ENCODE peak calls at places on chromosomes 7 and 10, in four cellular contexts. S is PC-3, A is epithelial cell of proximal tubule, T is MM.1S. L is an unnamed sample.
A peak's percentile ranks its signal among the peaks of the same experiment; 100 is the strongest.

GRCh38 chr10:107708981-107709380 is 544.5 kb upstream of the SORCS1 start:
- DNase-seq in S (peak; percentile 57), A (no peak), T (no peak), L (no peak)

GRCh38 chr7:6628045-6628444 is 9.1 kb upstream of the ZNF316 start:
- DNase-seq in S (no peak), A (no peak), T (no peak), L (no peak)

GRCh38 chr7:23332881-23333612 is 33.9 kb downstream of the MALSU1 start:
- DNase-seq in S (peak; percentile 86), A (no peak), T (no peak), L (no peak)

GRCh38 chr7:110407706-110408105 is 683.2 kb upstream of the LRRN3 start:
- DNase-seq in S (peak; percentile 20), A (no peak), T (no peak), L (no peak)

GRCh38 chr10:98340946-98341345 is 73.0 kb upstream of the LOXL4 start:
- DNase-seq in S (no peak), A (no peak), T (peak; percentile 64), L (no peak)

GRCh38 chr7:78968951-78969350 is 484.5 kb downstream of the MAGI2 start:
- DNase-seq in S (no peak), A (no peak), T (no peak), L (no peak)

GRCh38 chr10:52950578-52950977 is 178.0 kb upstream of the MBL2 start:
- DNase-seq in S (peak; percentile 41), A (no peak), T (no peak), L (no peak)

GRCh38 chr10:132271458-132272011 is 36.2 kb downstream of the STK32C start:
- DNase-seq in S (no peak), A (no peak), T (no peak), L (no peak)

GRCh38 chr7:92461027-92462003 is 14.0 kb downstream of the GATAD1 start:
- DNase-seq in S (peak; percentile 61), A (peak; percentile 7), T (peak; percentile 39), L (no peak)

GRCh38 chr7:83677180-83677866 is 28.4 kb upstream of the SEMA3E start:
- DNase-seq in S (peak; percentile 98), A (peak; percentile 52), T (no peak), L (peak; percentile 91)

GRCh38 chr10:130719447-130719752 is 583.2 kb downstream of the GLRX3 start:
- DNase-seq in S (no peak), A (no peak), T (no peak), L (no peak)

GRCh38 chr10:116470768-116471415 is 43.2 kb downstream of the PNLIPRP3 start:
- DNase-seq in S (peak; percentile 45), A (no peak), T (peak; percentile 49), L (no peak)
- TF ChIP-seq CTCF in S (peak; percentile 55), A (peak; percentile 90), T (peak; percentile 70), L (peak; percentile 69)

GRCh38 chr7:50303082-50303893 is 1.2 kb upstream of the IKZF1 start:
- DNase-seq in S (no peak), A (no peak), T (no peak), L (no peak)
- H3K4me3 ChIP-seq in S (no peak overlapping the region), A (no peak overlapping the region), T (peak overlapping the region; percentile 42), L (no peak overlapping the region)

DNA sequence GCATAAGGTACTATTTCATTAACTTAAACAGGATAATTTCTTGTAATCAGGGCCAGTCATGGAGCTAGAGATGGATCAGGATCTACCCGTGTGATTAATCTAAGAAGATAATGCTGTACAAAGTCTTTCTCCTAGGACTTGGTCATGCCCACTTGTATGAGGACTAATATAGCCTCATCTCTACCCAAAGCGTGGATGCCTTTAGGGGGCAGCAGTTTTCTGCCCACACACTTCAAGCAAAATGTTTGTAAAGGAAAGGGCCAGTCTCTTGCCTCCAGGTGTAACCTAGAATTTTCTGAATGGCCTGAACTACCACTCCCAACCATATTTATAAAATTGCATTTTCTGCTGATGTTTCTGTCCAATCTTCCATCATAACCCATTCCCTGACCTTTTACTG is 764.0 kb upstream of the IGFBP3 start:
- DNase-seq in S (peak; percentile 35), A (no peak), T (no peak), L (no peak)
- TF ChIP-seq CTCF in S (peak; percentile 55), A (peak; percentile 48), T (no peak), L (no peak)

GRCh38 chr10:86535057-86535882 is 13.7 kb upstream of the WAPL start:
- DNase-seq in S (peak; percentile 68), A (no peak), T (no peak), L (no peak)
- H3K4me3 ChIP-seq in S (peak overlapping the region; percentile 72), A (peak overlapping the region; percentile 50), T (no peak overlapping the region), L (peak overlapping the region; percentile 53)

L was measured in kidney epithelial cell.